ENCODE peak calls at places on chromosome 4, in eight cellular contexts. J, G, W, H, B, Y, L and C are unnamed samples.

GRCh38 chr4:182826391-182826790 is 90.8 kb downstream of the DCTD start:
- DNase-seq in J (no peak), G (no peak), W (no peak), H (no peak), B (no peak), Y (no peak), L (no peak), C (no peak)

GRCh38 chr4:10666616-10667015 is 18.0 kb downstream of the CLNK start:
- DNase-seq in J (no peak), G (no peak), W (no peak), H (no peak), B (no peak), Y (no peak), L (no peak), C (no peak)

GRCh38 chr4:56310401-56310800 is 76.9 kb downstream of the AASDH start:
- DNase-seq in J (no peak), G (no peak), W (no peak), H (no peak), B (no peak), Y (no peak), L (no peak), C (no peak)

GRCh38 chr4:74934016-74934821 is 1.3 kb downstream of the PARM1 start:
- DNase-seq in J (no peak), G (no peak), W (no peak), H (no peak), B (no peak), Y (peak; percentile 69), L (no peak), C (peak; percentile 21)

GRCh38 chr4:5722328-5722727 is 11.3 kb downstream of the EVC start:
- DNase-seq in J (no peak), G (no peak), W (no peak), H (no peak), B (no peak), Y (no peak), L (no peak), C (no peak)

GRCh38 chr4:29423836-29424721 is 1296.1 kb upstream of the PCDH7 start:
- DNase-seq in J (no peak), G (no peak), W (no peak), H (peak; percentile 50), B (no peak), Y (no peak), L (peak; percentile 62), C (no peak)

GRCh38 chr4:85722401-85722800 is 247.5 kb downstream of the ARHGAP24 start:
- DNase-seq in J (no peak), G (no peak), W (no peak), H (no peak), B (no peak), Y (no peak), L (no peak), C (no peak)

GRCh38 chr4:47334597-47335185 is 128.8 kb downstream of the COMMD8 start:
- DNase-seq in J (no peak), G (no peak), W (no peak), H (no peak), B (no peak), Y (no peak), L (no peak), C (no peak)

GRCh38 chr4:88078592-88078991 is 71.2 kb downstream of the PKD2 start:
- DNase-seq in J (no peak), G (no peak), W (no peak), H (no peak), B (no peak), Y (no peak), L (no peak), C (no peak)

GRCh38 chr4:151689211-151689991 is 71.4 kb downstream of the GATB start:
- DNase-seq in J (no peak), G (no peak), W (no peak), H (no peak), B (no peak), Y (no peak), L (no peak), C (no peak)

GRCh38 chr4:125319311-125319710 is 4.6 kb downstream of the FAT4 start:
- DNase-seq in J (no peak), G (no peak), W (no peak), H (no peak), B (no peak), Y (no peak), L (no peak), C (no peak)

GRCh38 chr4:151443247-151443646 is 34.3 kb downstream of the FHIP1A start:
- DNase-seq in J (no peak), G (no peak), W (no peak), H (no peak), B (no peak), Y (no peak), L (no peak), C (no peak)

GRCh38 chr4:784401-785331 is 41.3 kb downstream of the CPLX1 start:
- DNase-seq in J (no peak), G (no peak), W (no peak), H (no peak), B (no peak), Y (no peak), L (no peak), C (no peak)

GRCh38 chr4:100984901-100985300 is 362.4 kb downstream of the PPP3CA start:
- DNase-seq in J (no peak), G (no peak), W (no peak), H (peak; percentile 26), B (no peak), Y (no peak), L (peak; percentile 63), C (no peak)

GRCh38 chr4:161714022-161714751 is 449.6 kb downstream of the FSTL5 start:
- DNase-seq in J (no peak), G (no peak), W (no peak), H (peak; percentile 30), B (no peak), Y (no peak), L (peak; percentile 79), C (no peak)

GRCh38 chr4:158998624-158999023 is 104.3 kb upstream of the RAPGEF2 start:
- DNase-seq in J (no peak), G (no peak), W (no peak), H (no peak), B (no peak), Y (no peak), L (no peak), C (no peak)

GRCh38 chr4:1473718-1474117 is 67.5 kb upstream of the NKX1-1 start:
- DNase-seq in J (no peak), G (no peak), W (no peak), H (no peak), B (no peak), Y (no peak), L (no peak), C (no peak)

GRCh38 chr4:22515145-22515887 is 550 bp downstream of the ADGRA3 start:
- DNase-seq in J (no peak), G (no peak), W (no peak), H (peak; percentile 58), B (no peak), Y (peak; percentile 81), L (no peak), C (no peak)

GRCh38 chr4:183591301-183591700 is 67.7 kb downstream of the RWDD4 start:
- DNase-seq in J (no peak), G (no peak), W (no peak), H (no peak), B (no peak), Y (no peak), L (no peak), C (no peak)

GRCh38 chr4:113293673-113294072 is 244.2 kb downstream of the ANK2 start:
- DNase-seq in J (no peak), G (no peak), W (no peak), H (no peak), B (no peak), Y (no peak), L (no peak), C (no peak)

GRCh38 chr4:180377741-180378140 is 1865.5 kb upstream of the TENM3 start:
- DNase-seq in J (no peak), G (no peak), W (no peak), H (no peak), B (no peak), Y (no peak), L (no peak), C (no peak)